ENCODE peak calls at places on chromosomes 7 and 10, in four cellular contexts. T is GM12878, H is K562, Y is GM12891. D is an unnamed sample.

GRCh38 chr10:130234171-130234965 is 98.2 kb downstream of the GLRX3 start:
- DNase-seq in H (no peak), T (no peak), Y (no peak), D (no peak)

GRCh38 chr10:50422259-50422658 is 170.9 kb upstream of the ASAH2 start:
- DNase-seq in Y (no peak), H (no peak), T (no peak), D (no peak)

GRCh38 chr10:48511855-48512191 is 93.0 kb downstream of the ARHGAP22 start:
- DNase-seq in H (no peak), T (no peak), Y (no peak), D (no peak)

GRCh38 chr10:132899054-132899750 is 43.2 kb downstream of the CFAP46 start:
- DNase-seq in Y (no peak), H (no peak), T (no peak), D (no peak)

GRCh38 chr10:8235253-8236027 is 181.0 kb downstream of the GATA3 start:
- DNase-seq in H (peak), T (no peak), Y (no peak), D (no peak)

GRCh38 chr10:35641430-35642015 is 573 bp downstream of the FZD8 start:
- DNase-seq in Y (peak), H (no peak), T (no peak), D (no peak)

GRCh38 chr10:132724436-132724835 is 61.5 kb downstream of the NKX6-2 start:
- DNase-seq in Y (no peak), H (no peak), T (no peak), D (peak)

GRCh38 chr10:123636598-123637325 is 29.4 kb upstream of the GPR26 start:
- DNase-seq in H (no peak), Y (no peak), T (no peak), D (no peak)

GRCh38 chr7:6175642-6176041 is 96.8 kb downstream of the CYTH3 start:
- DNase-seq in H (no peak), T (no peak), Y (no peak), D (peak)

GRCh38 chr7:101936223-101936611 is 118.8 kb downstream of the CUX1 start:
- DNase-seq in Y (no peak), H (no peak), T (no peak), D (no peak)

GRCh38 chr10:110893559-110894179 is 21.9 kb downstream of the PDCD4 start:
- DNase-seq in T (no peak), Y (no peak), H (no peak), D (peak)

GRCh38 chr10:44955408-44956070 is 4.1 kb upstream of the RASSF4 start:
- DNase-seq in H (no peak), T (no peak), Y (no peak), D (no peak)

GRCh38 chr10:123241391-123242141 is 87.4 kb downstream of the BUB3 start:
- DNase-seq in Y (peak), H (no peak), T (no peak), D (peak)

GRCh38 chr7:149732111-149732561 is 41.3 kb downstream of the ZNF467 start:
- DNase-seq in H (no peak), Y (no peak), T (no peak), D (peak)

GRCh38 chr7:47690902-47691558 is 109.1 kb upstream of the TNS3 start:
- DNase-seq in Y (no peak), H (no peak), T (no peak), D (no peak)

GRCh38 chr10:129305046-129305445 is 162.0 kb upstream of the MGMT start:
- DNase-seq in T (no peak), Y (no peak), H (no peak), D (no peak)

GRCh38 chr10:133087679-133088523 is at the start of gene ADGRA1:
- DNase-seq in T (no peak), Y (no peak), H (peak), D (no peak)

GRCh38 chr7:94513565-94513860 is 3.9 kb downstream of the CASD1 start:
- DNase-seq in Y (no peak), T (no peak), H (no peak), D (no peak)

GRCh38 chr10:79056736-79057391 is 11.9 kb upstream of the ZMIZ1 start:
- DNase-seq in Y (no peak), H (no peak), T (no peak), D (no peak)

GRCh38 chr7:155457544-155458316 is at the start of gene EN2:
- DNase-seq in H (peak), Y (no peak), T (no peak), D (no peak)

GRCh38 chr7:6271091-6271658 is 1.2 kb downstream of the CYTH3 start:
- DNase-seq in H (no peak), Y (no peak), T (no peak), D (peak)

GRCh38 chr10:59098811-59099452 is 77.5 kb upstream of the PHYHIPL start:
- DNase-seq in Y (no peak), T (no peak), H (no peak), D (no peak)

GRCh38 chr10:109456566-109457361 is 466.5 kb downstream of the XPNPEP1 start:
- DNase-seq in H (no peak), T (no peak), Y (peak), D (no peak)

GRCh38 chr10:20257422-20257821 is 441.2 kb downstream of the PLXDC2 start:
- DNase-seq in T (no peak), Y (no peak), H (no peak), D (no peak)
- TF ChIP-seq SPI1 in T (no peak), Y (no peak), H (no peak), D (no peak)

GRCh38 chr10:1379601-1380000 is 323.4 kb downstream of the WDR37 start:
- DNase-seq in Y (no peak), H (no peak), T (no peak), D (no peak)
- TF ChIP-seq SPI1 in Y (no peak), H (no peak), T (no peak), D (no peak)

GRCh38 chr10:27660268-27660667 is 85.4 kb downstream of the MKX start:
- DNase-seq in T (no peak), H (no peak), Y (no peak), D (no peak)

GRCh38 chr10:27661511-27662286 is 83.9 kb downstream of the MKX start:
- DNase-seq in H (no peak), T (no peak), Y (no peak), D (no peak)

GRCh38 chr10:27658788-27659187 is 86.8 kb downstream of the MKX start:
- DNase-seq in H (no peak), Y (no peak), T (no peak), D (no peak)

GRCh38 chr10:27659786-27660185 is 85.8 kb downstream of the MKX start:
- DNase-seq in Y (no peak), H (no peak), T (no peak), D (no peak)

GRCh38 chr10:27660705-27661104 is 84.9 kb downstream of the MKX start:
- DNase-seq in Y (no peak), T (no peak), H (no peak), D (no peak)
- TF ChIP-seq SPI1 in Y (no peak), T (no peak), H (no peak), D (no peak)

DNA sequence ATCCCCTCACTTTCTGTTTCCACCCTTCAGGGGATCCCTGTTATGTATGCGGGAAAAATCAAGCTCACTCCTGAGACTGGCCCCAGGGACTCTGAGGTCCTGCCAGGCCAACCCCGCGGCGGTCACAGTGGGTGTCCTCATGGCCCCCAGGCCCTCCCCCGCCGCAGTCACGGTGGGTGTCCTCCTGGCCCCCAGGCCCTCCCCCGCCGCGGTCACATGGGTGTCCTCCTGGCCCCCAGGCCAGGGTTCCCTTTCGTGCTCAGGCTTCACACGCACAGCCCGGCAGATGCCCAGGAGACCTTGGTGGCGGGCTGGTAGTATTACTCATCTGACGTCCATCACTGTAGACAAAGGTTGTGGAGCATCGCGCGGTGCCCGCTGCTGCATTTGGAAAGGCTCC is 491.0 kb upstream of the FOXK1 start:
- DNase-seq in Y (no peak), T (no peak), H (no peak), D (no peak)
- TF ChIP-seq SPI1 in Y (no peak), T (no peak), H (no peak), D (no peak)